ENCODE peak calls at places on chromosomes 6 and 20, in nine cellular contexts. Z is BJ; Y is HCEC 1CT; R is dorsolateral prefrontal cortex; L is upper lobe of right lung; A is stimulated activated naive CD8-positive, alpha-beta T cell treated with anti-CD3 and anti-CD28 coated beads, Interleukin-15, amount 100 ng/mL, for 72 hours; N is kidney glomerular epithelial cell; U is kidney tubule cell; J is H7. H is an unnamed sample.

GRCh38 chr6:121896771-121897170 is 461.3 kb downstream of the GJA1 start:
- DNase-seq in Z (no peak), Y (no peak), R (no peak), L (no peak), A (no peak), N (no peak), U (no peak), J (no peak), H (no peak)

GRCh38 chr6:28633445-28634215 is 107.9 kb downstream of the GPX5 start:
- DNase-seq in Z (no peak), Y (no peak), R (no peak), L (no peak), A (no peak), N (no peak), U (peak), J (peak), H (no peak)

GRCh38 chr20:21577551-21577950 is 63.7 kb upstream of the NKX2-2 start:
- DNase-seq in Z (no peak), Y (no peak), R (no peak), L (no peak), A (no peak), N (no peak), U (no peak), J (no peak), H (no peak)

GRCh38 chr6:19214231-19214630 is 622.9 kb upstream of the ID4 start:
- DNase-seq in Z (no peak), Y (no peak), R (no peak), L (no peak), A (no peak), N (no peak), U (no peak), J (no peak), H (no peak)

GRCh38 chr6:140988780-140989179 is 1143.9 kb upstream of the GJE1 start:
- DNase-seq in Z (no peak), Y (no peak), R (no peak), L (no peak), A (no peak), N (no peak), U (no peak), J (no peak), H (peak)

GRCh38 chr20:7161690-7162089 is 394.2 kb downstream of the BMP2 start:
- DNase-seq in Z (no peak), Y (no peak), R (no peak), L (no peak), A (no peak), N (peak), U (peak), J (peak), H (peak)

GRCh38 chr20:50855498-50856474 is 60.9 kb downstream of the BCAS4 start:
- DNase-seq in Z (no peak), Y (no peak), R (no peak), L (no peak), A (no peak), N (peak), U (peak), J (peak), H (no peak)

GRCh38 chr6:144055121-144055931 is 40.0 kb downstream of the SF3B5 start:
- DNase-seq in Z (no peak), Y (no peak), R (no peak), L (no peak), A (peak), N (no peak), U (no peak), J (no peak), H (no peak)

GRCh38 chr20:44279228-44279627 is 31.8 kb downstream of the FITM2 start:
- DNase-seq in Z (no peak), Y (peak), R (no peak), L (no peak), A (no peak), N (no peak), U (no peak), J (no peak), H (peak)

GRCh38 chr6:122790740-122791679 is 2.0 kb downstream of the SMPDL3A start:
- DNase-seq in Z (no peak), Y (peak), R (no peak), L (no peak), A (no peak), N (no peak), U (peak), J (no peak), H (no peak)

GRCh38 chr6:153002613-153003293 is at the start of gene MTRF1L:
- DNase-seq in Z (peak), Y (peak), R (peak), L (peak), A (peak), N (peak), U (peak), J (peak), H (peak)

GRCh38 chr20:49344975-49345374 is 67.1 kb upstream of the ZNFX1 start:
- DNase-seq in Z (peak), Y (peak), R (peak), L (no peak), A (no peak), N (peak), U (peak), J (no peak), H (peak)

GRCh38 chr6:57313711-57314471 is 3.5 kb upstream of the PRIM2 start:
- DNase-seq in Z (peak), Y (peak), R (no peak), L (no peak), A (no peak), N (peak), U (peak), J (no peak), H (peak)

GRCh38 chr20:3923818-3924217 is 34.6 kb downstream of the PANK2 start:
- DNase-seq in Z (no peak), Y (no peak), R (no peak), L (no peak), A (no peak), N (no peak), U (no peak), J (no peak), H (peak)

GRCh38 chr6:5529733-5530132 is 268.4 kb downstream of the FARS2 start:
- DNase-seq in Z (no peak), Y (no peak), R (no peak), L (no peak), A (no peak), N (no peak), U (no peak), J (no peak), H (peak)

GRCh38 chr6:99458319-99458718 is 33.2 kb upstream of the PNISR start:
- DNase-seq in Z (no peak), Y (peak), R (no peak), L (no peak), A (no peak), N (no peak), U (peak), J (peak), H (peak)

GRCh38 chr6:128964233-128964755 is 81.4 kb downstream of the LAMA2 start:
- DNase-seq in Z (no peak), Y (peak), R (no peak), L (no peak), A (no peak), N (no peak), U (no peak), J (no peak), H (no peak)

GRCh38 chr6:2611092-2611491 is 139.6 kb downstream of the MYLK4 start:
- DNase-seq in Z (no peak), Y (peak), R (no peak), L (no peak), A (no peak), N (no peak), U (peak), J (no peak), H (peak)

GRCh38 chr20:60010689-60011417 is 52.6 kb downstream of the CDH26 start:
- DNase-seq in Z (no peak), Y (no peak), R (no peak), L (no peak), A (peak), N (no peak), U (no peak), J (no peak), H (no peak)

GRCh38 chr20:53255102-53255710 is 283.0 kb downstream of the TSHZ2 start:
- DNase-seq in Z (no peak), Y (no peak), R (no peak), L (no peak), A (peak), N (no peak), U (no peak), J (no peak), H (no peak)

GRCh38 chr6:36547646-36548400 is 544 bp upstream of the STK38 start:
- DNase-seq in Z (no peak), Y (no peak), R (no peak), L (no peak), A (no peak), N (no peak), U (no peak), J (peak), H (no peak)

GRCh38 chr6:143772662-143773061 is 70.5 kb upstream of the LTV1 start:
- DNase-seq in Z (no peak), Y (peak), R (no peak), L (no peak), A (no peak), N (no peak), U (no peak), J (no peak), H (no peak)

GRCh38 chr20:6731951-6732580 is 35.4 kb upstream of the BMP2 start:
- DNase-seq in Z (no peak), Y (no peak), R (peak), L (peak), A (no peak), N (no peak), U (no peak), J (no peak), H (no peak)

GRCh38 chr6:166955865-166956443 is 396 bp downstream of the RNASET2 start:
- DNase-seq in Z (no peak), Y (no peak), R (no peak), L (no peak), A (no peak), N (no peak), U (peak), J (peak), H (no peak)

GRCh38 chr6:156589281-156589680 is 187.9 kb upstream of the ARID1B start:
- DNase-seq in Z (peak), Y (no peak), R (no peak), L (no peak), A (no peak), N (peak), U (peak), J (no peak), H (peak)

GRCh38 chr6:146090474-146090873 is 61.6 kb downstream of the GRM1 start:
- DNase-seq in Z (no peak), Y (no peak), R (no peak), L (no peak), A (no peak), N (no peak), U (peak), J (no peak), H (peak)

GRCh38 chr20:10731190-10731955 is 57.6 kb upstream of the JAG1 start:
- DNase-seq in Z (no peak), Y (no peak), R (no peak), L (no peak), A (no peak), N (no peak), U (peak), J (no peak), H (peak)

GRCh38 chr20:45704969-45705637 is at the start of gene WFDC10B:
- DNase-seq in Z (no peak), Y (no peak), R (no peak), L (no peak), A (no peak), N (no peak), U (no peak), J (no peak), H (no peak)